ENCODE peak calls at places on chromosome X, in eight cellular contexts. One of them, this sample, is unnamed. For H3K4me1, the result is how much of the 10 kb centered on the place peaks cover.

GRCh38 chrX:10467793-10468192 is 152.6 kb downstream of the MID1 start:
- DNase-seq in GM23248: peak
- DNase-seq in CD8-positive, alpha-beta T cell: no peak
- DNase-seq in body of pancreas: no peak
- DNase-seq in neuronal stem cell: no peak
- DNase-seq in fibroblast of lung: peak
- DNase-seq in A549: no peak
- DNase-seq in tibial artery: no peak
- DNase-seq in this sample: no peak

GRCh38 chrX:103941201-103941975 is 21.0 kb upstream of the TMSB15B start:
- DNase-seq in A549: peak
- DNase-seq in CD8-positive, alpha-beta T cell: no peak
- DNase-seq in fibroblast of lung: peak
- DNase-seq in neuronal stem cell: no peak
- DNase-seq in GM23248: peak
- DNase-seq in body of pancreas: no peak
- DNase-seq in tibial artery: no peak
- DNase-seq in this sample: no peak

GRCh38 chrX:54208531-54208930 is 25.5 kb upstream of the FAM120C start:
- DNase-seq in CD8-positive, alpha-beta T cell: no peak
- DNase-seq in A549: no peak
- DNase-seq in fibroblast of lung: peak
- DNase-seq in tibial artery: no peak
- DNase-seq in neuronal stem cell: no peak
- DNase-seq in body of pancreas: no peak
- DNase-seq in GM23248: peak
- DNase-seq in this sample: no peak

GRCh38 chrX:133645977-133646750 is 230.9 kb upstream of the GPC4 start:
- DNase-seq in neuronal stem cell: no peak
- DNase-seq in body of pancreas: no peak
- DNase-seq in CD8-positive, alpha-beta T cell: no peak
- DNase-seq in A549: no peak
- DNase-seq in GM23248: peak
- DNase-seq in fibroblast of lung: peak
- DNase-seq in tibial artery: peak
- DNase-seq in this sample: no peak

GRCh38 chrX:136211766-136212556 is 39.2 kb downstream of the MAP7D3 start:
- DNase-seq in CD8-positive, alpha-beta T cell: no peak
- DNase-seq in fibroblast of lung: no peak
- DNase-seq in GM23248: no peak
- DNase-seq in neuronal stem cell: no peak
- DNase-seq in body of pancreas: no peak
- DNase-seq in A549: no peak
- DNase-seq in tibial artery: no peak
- DNase-seq in this sample: no peak

GRCh38 chrX:2685886-2686285 is 5.2 kb upstream of the CD99 start:
- DNase-seq in CD8-positive, alpha-beta T cell: no peak
- DNase-seq in A549: no peak
- DNase-seq in body of pancreas: no peak
- DNase-seq in tibial artery: no peak
- DNase-seq in GM23248: no peak
- DNase-seq in fibroblast of lung: no peak
- DNase-seq in neuronal stem cell: no peak
- DNase-seq in this sample: no peak

GRCh38 chrX:57211906-57212305 is 74.6 kb upstream of the FAAH2 start:
- DNase-seq in CD8-positive, alpha-beta T cell: no peak
- DNase-seq in fibroblast of lung: no peak
- DNase-seq in body of pancreas: no peak
- DNase-seq in tibial artery: no peak
- DNase-seq in GM23248: no peak
- DNase-seq in neuronal stem cell: no peak
- DNase-seq in A549: no peak
- DNase-seq in this sample: no peak

GRCh38 chrX:141221611-141222010 is 20.7 kb downstream of the SPANXC start:
- DNase-seq in A549: no peak
- DNase-seq in GM23248: no peak
- DNase-seq in fibroblast of lung: peak
- DNase-seq in CD8-positive, alpha-beta T cell: no peak
- DNase-seq in tibial artery: no peak
- DNase-seq in body of pancreas: no peak
- DNase-seq in neuronal stem cell: no peak
- DNase-seq in this sample: no peak

GRCh38 chrX:109886122-109886761 is 116.7 kb upstream of the TMEM164 start:
- DNase-seq in fibroblast of lung: peak
- DNase-seq in neuronal stem cell: peak
- DNase-seq in body of pancreas: peak
- DNase-seq in tibial artery: peak
- DNase-seq in GM23248: peak
- DNase-seq in CD8-positive, alpha-beta T cell: peak
- DNase-seq in A549: peak
- DNase-seq in this sample: no peak

GRCh38 chrX:24117288-24117687 is 32.2 kb upstream of the ZFX start:
- DNase-seq in fibroblast of lung: peak
- DNase-seq in body of pancreas: peak
- DNase-seq in CD8-positive, alpha-beta T cell: no peak
- DNase-seq in neuronal stem cell: no peak
- DNase-seq in GM23248: peak
- DNase-seq in tibial artery: no peak
- DNase-seq in A549: peak
- DNase-seq in this sample: no peak

GRCh38 chrX:21394792-21395191 is 20.6 kb downstream of the CNKSR2 start:
- DNase-seq in tibial artery: no peak
- DNase-seq in fibroblast of lung: no peak
- DNase-seq in CD8-positive, alpha-beta T cell: no peak
- DNase-seq in neuronal stem cell: no peak
- DNase-seq in GM23248: no peak
- DNase-seq in A549: no peak
- DNase-seq in body of pancreas: no peak
- DNase-seq in this sample: no peak

GRCh38 chrX:123504630-123505270 is 228.1 kb downstream of the THOC2 start:
- DNase-seq in tibial artery: no peak
- DNase-seq in CD8-positive, alpha-beta T cell: no peak
- DNase-seq in neuronal stem cell: no peak
- DNase-seq in GM23248: peak
- DNase-seq in body of pancreas: no peak
- DNase-seq in fibroblast of lung: no peak
- DNase-seq in A549: no peak
- DNase-seq in this sample: no peak

GRCh38 chrX:31036895-31037294 is 34.9 kb downstream of the FTHL17 start:
- DNase-seq in neuronal stem cell: peak
- DNase-seq in body of pancreas: peak
- DNase-seq in fibroblast of lung: peak
- DNase-seq in tibial artery: peak
- DNase-seq in GM23248: peak
- DNase-seq in CD8-positive, alpha-beta T cell: no peak
- DNase-seq in A549: peak
- DNase-seq in this sample: no peak

GRCh38 chrX:155143959-155144548 is 72.2 kb upstream of the VBP1 start:
- DNase-seq in CD8-positive, alpha-beta T cell: no peak
- DNase-seq in body of pancreas: no peak
- DNase-seq in neuronal stem cell: no peak
- DNase-seq in A549: no peak
- DNase-seq in GM23248: no peak
- DNase-seq in tibial artery: no peak
- DNase-seq in fibroblast of lung: no peak
- DNase-seq in this sample: no peak
- H3K4me3 ChIP-seq in CD8-positive, alpha-beta T cell: no peak
- H3K4me3 ChIP-seq in body of pancreas: no peak
- H3K4me3 ChIP-seq in neuronal stem cell: no peak
- H3K4me3 ChIP-seq in A549: no peak
- H3K4me3 ChIP-seq in GM23248: no peak
- H3K4me3 ChIP-seq in tibial artery: no peak
- H3K4me3 ChIP-seq in fibroblast of lung: no peak
- H3K4me3 ChIP-seq in this sample: no peak

GRCh38 chrX:1484638-1485019 is 31.9 kb upstream of the ASMTL start:
- DNase-seq in body of pancreas: no peak
- DNase-seq in neuronal stem cell: no peak
- DNase-seq in CD8-positive, alpha-beta T cell: no peak
- DNase-seq in GM23248: no peak
- DNase-seq in A549: no peak
- DNase-seq in tibial artery: no peak
- DNase-seq in fibroblast of lung: no peak
- DNase-seq in this sample: no peak
- H3K4me1 ChIP-seq in body of pancreas: under half
- H3K4me1 ChIP-seq in neuronal stem cell: under half
- H3K4me1 ChIP-seq in CD8-positive, alpha-beta T cell: under half
- H3K4me1 ChIP-seq in GM23248: under half
- H3K4me1 ChIP-seq in A549: under half
- H3K4me1 ChIP-seq in tibial artery: under half
- H3K4me1 ChIP-seq in fibroblast of lung: under half
- H3K4me1 ChIP-seq in this sample: under half

GRCh38 chrX:137878401-137878800 is 312.5 kb downstream of the ZIC3 start:
- DNase-seq in neuronal stem cell: no peak
- DNase-seq in CD8-positive, alpha-beta T cell: no peak
- DNase-seq in GM23248: no peak
- DNase-seq in body of pancreas: no peak
- DNase-seq in tibial artery: no peak
- DNase-seq in fibroblast of lung: no peak
- DNase-seq in A549: no peak
- DNase-seq in this sample: no peak
- H3K27ac ChIP-seq in neuronal stem cell: no peak
- H3K27ac ChIP-seq in CD8-positive, alpha-beta T cell: no peak
- H3K27ac ChIP-seq in GM23248: no peak
- H3K27ac ChIP-seq in body of pancreas: no peak
- H3K27ac ChIP-seq in tibial artery: no peak
- H3K27ac ChIP-seq in fibroblast of lung: no peak
- H3K27ac ChIP-seq in A549: no peak
- H3K27ac ChIP-seq in this sample: no peak

DNA sequence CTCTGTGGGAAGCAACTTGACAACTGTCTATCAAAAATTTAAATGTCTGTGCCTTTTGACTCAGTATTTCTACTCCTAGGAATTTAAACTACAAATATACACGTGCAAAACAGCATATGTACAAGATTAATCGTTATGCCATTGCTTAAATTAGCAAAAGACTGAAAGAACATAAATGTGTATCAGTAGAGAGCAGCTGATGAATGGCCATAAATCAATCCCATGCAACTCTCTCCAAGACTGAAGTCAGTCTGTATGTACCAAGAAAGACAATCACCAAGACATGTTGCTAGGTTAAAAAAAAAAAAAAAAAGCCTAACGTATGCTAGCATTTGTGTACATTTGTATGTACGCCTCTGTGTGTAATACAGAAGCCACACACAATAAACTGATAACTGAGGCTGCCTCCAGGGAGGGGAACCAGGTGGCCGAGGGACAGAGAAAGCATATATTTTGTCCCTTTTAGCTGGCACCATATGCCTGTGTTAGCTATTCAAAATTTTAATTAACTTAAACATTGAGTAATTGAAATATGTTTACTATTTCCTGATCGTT is 130.7 kb downstream of the SH3KBP1 start:
- DNase-seq in A549: no peak
- DNase-seq in GM23248: no peak
- DNase-seq in neuronal stem cell: no peak
- DNase-seq in fibroblast of lung: no peak
- DNase-seq in body of pancreas: no peak
- DNase-seq in tibial artery: no peak
- DNase-seq in CD8-positive, alpha-beta T cell: no peak
- DNase-seq in this sample: no peak
- H3K4me3 ChIP-seq in A549: no peak
- H3K4me3 ChIP-seq in GM23248: no peak
- H3K4me3 ChIP-seq in neuronal stem cell: no peak
- H3K4me3 ChIP-seq in fibroblast of lung: no peak
- H3K4me3 ChIP-seq in body of pancreas: no peak
- H3K4me3 ChIP-seq in tibial artery: no peak
- H3K4me3 ChIP-seq in CD8-positive, alpha-beta T cell: no peak
- H3K4me3 ChIP-seq in this sample: no peak

GRCh38 chrX:13007519-13008188 is 32.7 kb downstream of the TMSB4X start:
- DNase-seq in tibial artery: no peak
- DNase-seq in GM23248: peak
- DNase-seq in fibroblast of lung: peak
- DNase-seq in A549: no peak
- DNase-seq in neuronal stem cell: no peak
- DNase-seq in CD8-positive, alpha-beta T cell: no peak
- DNase-seq in body of pancreas: peak
- DNase-seq in this sample: no peak
- H3K4me1 ChIP-seq in tibial artery: under half
- H3K4me1 ChIP-seq in GM23248: under half
- H3K4me1 ChIP-seq in fibroblast of lung: under half
- H3K4me1 ChIP-seq in A549: half or more
- H3K4me1 ChIP-seq in neuronal stem cell: under half
- H3K4me1 ChIP-seq in CD8-positive, alpha-beta T cell: half or more
- H3K4me1 ChIP-seq in body of pancreas: under half
- H3K4me1 ChIP-seq in this sample: under half

DNA sequence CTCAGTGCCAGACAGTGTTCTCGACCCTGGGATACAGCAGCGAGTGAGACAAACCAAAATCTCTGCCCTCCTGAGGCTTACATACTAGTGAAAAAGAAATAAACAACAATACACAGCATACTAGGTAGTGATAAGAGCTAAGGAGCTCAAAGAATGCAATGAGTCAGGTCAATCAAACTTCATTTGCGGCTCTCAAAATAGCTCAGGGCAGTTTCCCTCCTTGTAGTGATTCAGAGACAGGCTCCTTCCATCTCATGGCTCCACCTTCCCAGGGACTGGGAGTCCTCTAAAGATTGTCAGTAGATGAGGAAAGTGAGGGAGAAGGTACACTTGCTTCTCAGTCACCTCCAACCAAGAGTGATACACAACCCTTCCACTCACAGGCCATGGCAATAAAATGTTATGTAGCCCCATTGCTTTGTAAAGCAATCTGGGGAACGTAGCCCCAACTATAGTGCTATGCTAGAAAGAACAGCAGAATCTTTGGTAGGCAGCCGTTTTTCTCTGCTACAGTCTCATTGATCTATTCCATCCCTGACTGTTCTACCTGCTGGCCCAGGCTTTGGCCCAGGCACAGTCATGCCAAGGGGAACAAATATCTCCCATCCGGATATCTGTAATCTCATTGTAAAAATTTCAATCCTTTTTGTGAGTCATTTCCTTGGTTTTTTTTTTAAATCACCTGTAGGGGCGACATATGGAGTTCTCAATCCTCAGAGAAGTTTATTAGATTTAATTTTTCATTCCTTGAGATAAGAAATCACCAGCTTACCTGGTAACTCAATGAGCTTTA is 183.1 kb upstream of the S100G start:
- DNase-seq in body of pancreas: no peak
- DNase-seq in GM23248: peak
- DNase-seq in fibroblast of lung: peak
- DNase-seq in neuronal stem cell: no peak
- DNase-seq in CD8-positive, alpha-beta T cell: no peak
- DNase-seq in A549: no peak
- DNase-seq in tibial artery: no peak
- DNase-seq in this sample: no peak
- H3K27ac ChIP-seq in body of pancreas: no peak
- H3K27ac ChIP-seq in GM23248: no peak
- H3K27ac ChIP-seq in fibroblast of lung: no peak
- H3K27ac ChIP-seq in neuronal stem cell: no peak
- H3K27ac ChIP-seq in CD8-positive, alpha-beta T cell: no peak
- H3K27ac ChIP-seq in A549: no peak
- H3K27ac ChIP-seq in tibial artery: no peak
- H3K27ac ChIP-seq in this sample: no peak

This sample was measured in ascending aorta.